ENCODE peak calls at places on chromosome 5, in five cellular contexts. D is mammary epithelial cell; S is adrenal gland; X is CD8-positive, alpha-beta T cell; U is breast epithelium. V is an unnamed sample.

GRCh38 chr5:166722939-166723338 is 1568.5 kb upstream of the WWC1 start:
- DNase-seq in D (peak; percentile 86), S (no peak), X (no peak), U (no peak), V (peak; percentile 8)

GRCh38 chr5:140725799-140726471 is 25.7 kb downstream of the ZMAT2 start:
- DNase-seq in D (peak; percentile 97), S (peak; percentile 85), X (peak; percentile 62), U (no peak), V (peak; percentile 91)

GRCh38 chr5:135251099-135251498 is 147.9 kb downstream of the MACROH2A1 start:
- DNase-seq in D (no peak), S (no peak), X (no peak), U (no peak), V (no peak)

GRCh38 chr5:67305913-67306710 is 109.5 kb upstream of the CD180 start:
- DNase-seq in D (peak; percentile 46), S (no peak), X (no peak), U (no peak), V (peak; percentile 71)

GRCh38 chr5:35342664-35343063 is 112.4 kb upstream of the PRLR start:
- DNase-seq in D (no peak), S (no peak), X (no peak), U (no peak), V (peak; percentile 49)

GRCh38 chr5:139660916-139661814 is 13.0 kb downstream of the CXXC5 start:
- DNase-seq in D (peak; percentile 92), S (peak; percentile 96), X (peak; percentile 29), U (peak; percentile 85), V (peak; percentile 100)

GRCh38 chr5:80181618-80182211 is 74.1 kb downstream of the SERINC5 start:
- DNase-seq in D (peak; percentile 75), S (peak; percentile 63), X (peak; percentile 67), U (no peak), V (no peak)

GRCh38 chr5:131423056-131423455 is 159.2 kb downstream of the CDC42SE2 start:
- DNase-seq in D (no peak), S (no peak), X (no peak), U (no peak), V (no peak)

GRCh38 chr5:10335711-10336470 is 17.6 kb upstream of the MARCHF6 start:
- DNase-seq in D (no peak), S (no peak), X (no peak), U (no peak), V (no peak)

GRCh38 chr5:39148983-39149534 is 70.3 kb downstream of the FYB1 start:
- DNase-seq in D (no peak), S (no peak), X (no peak), U (no peak), V (no peak)

GRCh38 chr5:115366223-115366622 is 69.8 kb upstream of the CCDC112 start:
- DNase-seq in D (peak; percentile 80), S (no peak), X (no peak), U (no peak), V (peak; percentile 92)

GRCh38 chr5:31392061-31392460 is 139.8 kb downstream of the DROSHA start:
- DNase-seq in D (no peak), S (no peak), X (no peak), U (no peak), V (no peak)
- H3K36me3 ChIP-seq in D (no peaks in the 10 kb centered on the region), S (no peaks in the 10 kb centered on the region), X (no peaks in the 10 kb centered on the region), U (no peaks in the 10 kb centered on the region), V (no peaks in the 10 kb centered on the region)

GRCh38 chr5:137959488-137959887 is 70.2 kb downstream of the PKD2L2 start:
- DNase-seq in D (no peak), S (no peak), X (no peak), U (no peak), V (no peak)
- H3K36me3 ChIP-seq in D (peaks cover 20% of the 10 kb centered on the region), S (no peaks in the 10 kb centered on the region), X (peaks cover 30% of the 10 kb centered on the region), U (no peaks in the 10 kb centered on the region), V (peaks cover 34% of the 10 kb centered on the region)

GRCh38 chr5:157306092-157306491 is 40.2 kb downstream of the CYFIP2 start:
- DNase-seq in D (no peak), S (no peak), X (no peak), U (no peak), V (no peak)
- H3K36me3 ChIP-seq in D (no peaks in the 10 kb centered on the region), S (no peaks in the 10 kb centered on the region), X (peaks cover 50% of the 10 kb centered on the region), U (no peaks in the 10 kb centered on the region), V (no peaks in the 10 kb centered on the region)

GRCh38 chr5:154273963-154274827 is 83.7 kb downstream of the GALNT10 start:
- DNase-seq in D (no peak), S (no peak), X (no peak), U (no peak), V (no peak)

GRCh38 chr5:154271936-154272514 is 81.5 kb downstream of the GALNT10 start:
- DNase-seq in D (no peak), S (no peak), X (no peak), U (no peak), V (no peak)

GRCh38 chr5:154271466-154271865 is 80.9 kb downstream of the GALNT10 start:
- DNase-seq in D (no peak), S (no peak), X (no peak), U (no peak), V (no peak)

GRCh38 chr5:154274828-154275185 is 84.3 kb downstream of the GALNT10 start:
- DNase-seq in D (peak; percentile 74), S (no peak), X (no peak), U (no peak), V (no peak)

GRCh38 chr5:154273028-154273617 is 82.6 kb downstream of the GALNT10 start:
- DNase-seq in D (no peak), S (peak; percentile 35), X (peak; percentile 12), U (no peak), V (peak; percentile 30)
- H3K36me3 ChIP-seq in D (no peaks in the 10 kb centered on the region), S (no peaks in the 10 kb centered on the region), X (no peaks in the 10 kb centered on the region), U (no peaks in the 10 kb centered on the region), V (no peaks in the 10 kb centered on the region)

GRCh38 chr5:134139891-134140469 is 25.5 kb downstream of the TCF7 start:
- DNase-seq in D (no peak), S (no peak), X (peak; percentile 10), U (peak; percentile 31), V (no peak)
- H3K36me3 ChIP-seq in D (peaks cover 4% of the 10 kb centered on the region), S (no peaks in the 10 kb centered on the region), X (peaks cover 94% of the 10 kb centered on the region), U (no peaks in the 10 kb centered on the region), V (peaks cover 87% of the 10 kb centered on the region)

GRCh38 chr5:138523406-138523805 is 19.6 kb downstream of the ETF1 start:
- DNase-seq in D (no peak), S (no peak), X (no peak), U (no peak), V (no peak)

GRCh38 chr5:138520971-138521370 is 22.1 kb downstream of the ETF1 start:
- DNase-seq in D (no peak), S (no peak), X (no peak), U (no peak), V (no peak)

GRCh38 chr5:138515571-138516275 is 27.3 kb downstream of the ETF1 start:
- DNase-seq in D (no peak), S (no peak), X (no peak), U (no peak), V (no peak)

DNA sequence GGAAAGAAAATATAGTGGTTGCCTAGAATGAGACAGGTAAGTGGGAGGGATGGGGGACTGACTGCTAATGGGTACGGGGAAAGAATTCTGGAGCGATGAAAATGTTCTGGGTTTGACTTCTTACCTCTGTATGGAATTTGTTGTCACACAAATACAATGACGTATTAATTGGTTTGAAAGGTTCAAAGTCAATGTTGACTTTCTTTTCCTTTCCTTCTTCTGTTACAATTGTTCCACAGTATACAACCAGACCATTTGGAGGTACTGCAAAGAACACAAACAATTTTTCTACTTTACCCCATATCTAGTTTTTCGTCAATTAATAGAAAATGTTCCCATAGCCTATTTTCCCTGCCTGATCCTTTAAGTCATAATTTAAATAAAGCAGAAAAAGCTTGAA is 25.6 kb downstream of the ETF1 start:
- DNase-seq in D (no peak), S (no peak), X (no peak), U (no peak), V (no peak)
- H3K36me3 ChIP-seq in D (peaks cover 34% of the 10 kb centered on the region), S (no peaks in the 10 kb centered on the region), X (peaks cover 44% of the 10 kb centered on the region), U (peaks cover 4% of the 10 kb centered on the region), V (peaks cover 92% of the 10 kb centered on the region)

GRCh38 chr5:1079486-1079885 is 32.4 kb downstream of the SLC12A7 start:
- DNase-seq in D (no peak), S (no peak), X (no peak), U (no peak), V (no peak)

GRCh38 chr5:1077491-1078020 is 34.3 kb downstream of the SLC12A7 start:
- DNase-seq in D (no peak), S (no peak), X (no peak), U (no peak), V (no peak)

GRCh38 chr5:1077026-1077425 is 34.8 kb downstream of the SLC12A7 start:
- DNase-seq in D (no peak), S (no peak), X (no peak), U (no peak), V (no peak)

GRCh38 chr5:1078851-1079250 is 33.0 kb downstream of the SLC12A7 start:
- DNase-seq in D (no peak), S (no peak), X (no peak), U (no peak), V (no peak)

GRCh38 chr5:1078206-1078605 is 33.7 kb downstream of the SLC12A7 start:
- DNase-seq in D (no peak), S (no peak), X (no peak), U (no peak), V (no peak)
- H3K36me3 ChIP-seq in D (no peaks in the 10 kb centered on the region), S (no peaks in the 10 kb centered on the region), X (peaks cover 9% of the 10 kb centered on the region), U (peaks cover 4% of the 10 kb centered on the region), V (peaks cover 73% of the 10 kb centered on the region)

GRCh38 chr5:177288191-177288590 is 15.3 kb downstream of the RAB24 start:
- DNase-seq in D (no peak), S (no peak), X (no peak), U (no peak), V (no peak)
- H3K36me3 ChIP-seq in D (peaks cover 22% of the 10 kb centered on the region), S (no peaks in the 10 kb centered on the region), X (peaks cover 43% of the 10 kb centered on the region), U (peaks cover 4% of the 10 kb centered on the region), V (peaks cover 92% of the 10 kb centered on the region)

GRCh38 chr5:658103-658502 is 35.0 kb downstream of the TPPP start:
- DNase-seq in D (no peak), S (no peak), X (no peak), U (peak; percentile 20), V (no peak)

GRCh38 chr5:661891-662750 is 31.0 kb downstream of the TPPP start:
- DNase-seq in D (no peak), S (no peak), X (no peak), U (peak; percentile 44), V (no peak)

GRCh38 chr5:659496-660263 is 33.5 kb downstream of the TPPP start:
- DNase-seq in D (no peak), S (no peak), X (no peak), U (peak; percentile 38), V (no peak)

GRCh38 chr5:662751-663435 is 30.3 kb downstream of the TPPP start:
- DNase-seq in D (no peak), S (no peak), X (no peak), U (peak; percentile 45), V (no peak)

GRCh38 chr5:660491-661030 is 32.6 kb downstream of the TPPP start:
- DNase-seq in D (no peak), S (no peak), X (no peak), U (peak; percentile 38), V (no peak)
- H3K36me3 ChIP-seq in D (peaks cover 11% of the 10 kb centered on the region), S (no peaks in the 10 kb centered on the region), X (peaks cover 4% of the 10 kb centered on the region), U (no peaks in the 10 kb centered on the region), V (peaks cover 34% of the 10 kb centered on the region)